ENCODE peak calls at places on chromosomes 13 and 19, in nine cellular contexts. T is CD4-positive, alpha-beta T cell; H is effector memory CD4-positive, alpha-beta T cell; K is neural progenitor cell; R is aorta; Q is small intestine; X is left lung; Z is PC-9; P is GM23248. I is an unnamed sample.

GRCh38 chr13:97726664-97727235 is 226.7 kb upstream of the IPO5 start:
- DNase-seq in T (no peak), H (no peak), K (no peak), R (no peak), Q (no peak), X (no peak), Z (no peak), P (no peak), I (no peak)

GRCh38 chr13:74134777-74135305 is 637 bp upstream of the KLF12 start:
- DNase-seq in T (no peak), H (peak; percentile 65), K (peak; percentile 72), R (peak; percentile 88), Q (no peak), X (peak; percentile 52), Z (peak; percentile 71), P (peak; percentile 77), I (peak; percentile 60)

GRCh38 chr13:30142502-30143211 is 164.7 kb downstream of the KATNAL1 start:
- DNase-seq in T (no peak), H (no peak), K (no peak), R (no peak), Q (peak; percentile 20), X (no peak), Z (peak; percentile 87), P (peak; percentile 95), I (no peak)

GRCh38 chr19:16435999-16436650 is 35.6 kb downstream of the EPS15L1 start:
- DNase-seq in T (no peak), H (no peak), K (no peak), R (no peak), Q (no peak), X (no peak), Z (no peak), P (no peak), I (no peak)

GRCh38 chr13:83162493-83162892 is 719.8 kb downstream of the SLITRK1 start:
- DNase-seq in T (no peak), H (no peak), K (peak; percentile 24), R (no peak), Q (no peak), X (no peak), Z (no peak), P (no peak), I (no peak)

GRCh38 chr13:113122571-113123225 is at the start of gene F10:
- DNase-seq in T (no peak), H (no peak), K (peak; percentile 72), R (peak; percentile 81), Q (peak; percentile 94), X (peak; percentile 41), Z (no peak), P (peak; percentile 78), I (no peak)

GRCh38 chr19:10189631-10190425 is 4.9 kb downstream of the DNMT1 start:
- DNase-seq in T (no peak), H (no peak), K (no peak), R (no peak), Q (no peak), X (no peak), Z (no peak), P (peak; percentile 36), I (no peak)

GRCh38 chr13:23959231-23959862 is 62.0 kb upstream of the C1QTNF9B start:
- DNase-seq in T (no peak), H (no peak), K (no peak), R (no peak), Q (no peak), X (no peak), Z (no peak), P (peak; percentile 52), I (no peak)

GRCh38 chr13:41802033-41802683 is 158.8 kb downstream of the VWA8 start:
- DNase-seq in T (no peak), H (no peak), K (no peak), R (no peak), Q (no peak), X (no peak), Z (no peak), P (no peak), I (no peak)

GRCh38 chr19:18514800-18515682 is 6.8 kb downstream of the ELL start:
- DNase-seq in T (no peak), H (peak; percentile 47), K (no peak), R (peak; percentile 86), Q (peak; percentile 83), X (peak; percentile 86), Z (peak; percentile 80), P (peak; percentile 75), I (no peak)

GRCh38 chr13:79904581-79904980 is 423.6 kb downstream of the NDFIP2 start:
- DNase-seq in T (no peak), H (no peak), K (no peak), R (no peak), Q (no peak), X (no peak), Z (no peak), P (peak; percentile 31), I (no peak)

GRCh38 chr19:40739871-40740703 is 10.2 kb downstream of the ACTMAP start:
- DNase-seq in T (no peak), H (no peak), K (no peak), R (no peak), Q (no peak), X (no peak), Z (no peak), P (peak; percentile 69), I (no peak)

GRCh38 chr19:8575467-8575997 is 1.7 kb downstream of the MYO1F start:
- DNase-seq in T (peak; percentile 56), H (peak; percentile 48), K (no peak), R (no peak), Q (peak; percentile 47), X (no peak), Z (peak; percentile 22), P (peak; percentile 65), I (peak; percentile 39)

GRCh38 chr19:16342002-16342715 is 17.5 kb downstream of the KLF2 start:
- DNase-seq in T (no peak), H (no peak), K (no peak), R (no peak), Q (no peak), X (no peak), Z (no peak), P (peak; percentile 39), I (no peak)

GRCh38 chr13:26558074-26558805 is 757 bp downstream of the WASF3 start:
- DNase-seq in T (no peak), H (no peak), K (peak; percentile 70), R (peak; percentile 80), Q (no peak), X (no peak), Z (no peak), P (peak; percentile 57), I (no peak)

GRCh38 chr13:74136089-74136658 is 2.0 kb upstream of the KLF12 start:
- DNase-seq in T (peak; percentile 36), H (peak; percentile 17), K (no peak), R (peak; percentile 81), Q (peak; percentile 26), X (no peak), Z (no peak), P (peak; percentile 75), I (peak; percentile 24)

GRCh38 chr13:42968906-42969305 is 23.1 kb downstream of the EPSTI1 start:
- DNase-seq in T (no peak), H (no peak), K (no peak), R (no peak), Q (peak; percentile 83), X (peak; percentile 69), Z (peak; percentile 73), P (no peak), I (no peak)

GRCh38 chr13:27704681-27705080 is 83.0 kb downstream of the POLR1D start:
- DNase-seq in T (no peak), H (no peak), K (no peak), R (no peak), Q (peak; percentile 13), X (no peak), Z (no peak), P (no peak), I (no peak)

GRCh38 chr13:51435002-51435578 is 17.7 kb downstream of the INTS6 start:
- DNase-seq in T (no peak), H (no peak), K (no peak), R (no peak), Q (peak; percentile 23), X (no peak), Z (no peak), P (peak; percentile 72), I (no peak)

GRCh38 chr19:41264581-41265375 is 606 bp downstream of the HNRNPUL1 start:
- DNase-seq in T (peak; percentile 60), H (peak; percentile 17), K (peak; percentile 54), R (peak; percentile 83), Q (peak; percentile 44), X (peak; percentile 60), Z (peak; percentile 55), P (peak; percentile 67), I (peak; percentile 32)

GRCh38 chr19:55247621-55248099 is 11.2 kb downstream of the PPP6R1 start:
- DNase-seq in T (no peak), H (no peak), K (no peak), R (no peak), Q (peak; percentile 63), X (no peak), Z (peak; percentile 88), P (peak; percentile 73), I (no peak)

GRCh38 chr13:68908879-68909278 is 1198.7 kb upstream of the ATXN8OS start:
- DNase-seq in T (no peak), H (no peak), K (no peak), R (no peak), Q (no peak), X (no peak), Z (no peak), P (no peak), I (no peak)
- H3K9me3 ChIP-seq in T (peaks cover 24% of the 10 kb centered on the region), H (no peaks in the 10 kb centered on the region), K (peaks cover 19% of the 10 kb centered on the region), R (peaks cover 5% of the 10 kb centered on the region), Q (no peaks in the 10 kb centered on the region), X (peaks cover 72% of the 10 kb centered on the region), Z (no peaks in the 10 kb centered on the region), P (peaks cover 6% of the 10 kb centered on the region), I (no peaks in the 10 kb centered on the region)

GRCh38 chr19:44345969-44346368 is 10.5 kb downstream of the ZNF112 start:
- DNase-seq in T (no peak), H (no peak), K (no peak), R (no peak), Q (no peak), X (no peak), Z (no peak), P (no peak), I (no peak)
- H3K9me3 ChIP-seq in T (peaks cover 33% of the 10 kb centered on the region), H (peaks cover 4% of the 10 kb centered on the region), K (peaks cover 18% of the 10 kb centered on the region), R (peaks cover 18% of the 10 kb centered on the region), Q (peaks cover 6% of the 10 kb centered on the region), X (peaks cover 100% of the 10 kb centered on the region), Z (peaks cover 7% of the 10 kb centered on the region), P (no peaks in the 10 kb centered on the region), I (peaks cover 5% of the 10 kb centered on the region)

GRCh38 chr13:19155321-19155861 is 26.2 kb downstream of the TUBA3C start:
- DNase-seq in T (no peak), H (no peak), K (no peak), R (no peak), Q (no peak), X (no peak), Z (no peak), P (no peak), I (no peak)
- H3K9me3 ChIP-seq in T (no peaks in the 10 kb centered on the region), H (no peaks in the 10 kb centered on the region), K (peaks cover 7% of the 10 kb centered on the region), R (no peaks in the 10 kb centered on the region), Q (no peaks in the 10 kb centered on the region), X (peaks cover 13% of the 10 kb centered on the region), Z (no peaks in the 10 kb centered on the region), P (no peaks in the 10 kb centered on the region), I (no peaks in the 10 kb centered on the region)

DNA sequence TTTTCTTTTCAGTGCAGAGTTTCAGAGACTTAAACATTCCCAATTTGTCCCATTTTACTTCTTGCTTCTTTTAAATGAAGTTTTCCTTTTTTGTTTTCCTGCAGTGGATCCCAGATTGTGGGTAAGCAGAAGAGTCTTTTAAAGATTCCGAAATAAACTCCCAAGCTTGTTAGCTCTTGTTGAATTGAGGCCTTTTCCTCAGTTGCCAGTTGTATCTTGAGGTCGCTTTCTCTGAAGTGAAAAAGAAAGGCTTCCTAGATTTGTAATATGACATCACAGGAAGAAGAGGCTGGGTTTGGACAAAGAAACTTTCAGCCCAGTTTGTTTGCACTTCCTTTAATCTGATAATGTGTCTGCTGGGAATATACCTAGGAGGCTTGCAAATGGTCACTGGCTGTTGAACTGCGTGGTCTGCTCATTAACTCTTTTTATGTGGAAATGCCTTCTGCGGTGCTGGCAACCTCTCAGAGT is at the start of gene LPAR6:
- DNase-seq in T (no peak), H (no peak), K (peak; percentile 13), R (no peak), Q (peak; percentile 62), X (no peak), Z (no peak), P (peak; percentile 79), I (no peak)
- H3K9me3 ChIP-seq in T (no peaks in the 10 kb centered on the region), H (no peaks in the 10 kb centered on the region), K (no peaks in the 10 kb centered on the region), R (no peaks in the 10 kb centered on the region), Q (no peaks in the 10 kb centered on the region), X (no peaks in the 10 kb centered on the region), Z (no peaks in the 10 kb centered on the region), P (no peaks in the 10 kb centered on the region), I (no peaks in the 10 kb centered on the region)